ENCODE peak calls at places on chromosomes 13 and 19, in ten cellular contexts. A, Y, L, J, Q, Z, R, D, T and F are unnamed samples.
A peak's percentile ranks its signal among the peaks of the same experiment; 100 is the strongest.

GRCh38 chr19:12647047-12647446 is 19.5 kb downstream of the MAN2B1 start:
- DNase-seq in A (no peak), Y (no peak), L (no peak), J (no peak), Q (no peak), Z (no peak), R (no peak), D (no peak), T (no peak), F (no peak)

GRCh38 chr19:1269478-1270167 is 491 bp downstream of the CIRBP start:
- DNase-seq in A (peak; percentile 82), Y (peak; percentile 89), L (peak; percentile 59), J (peak; percentile 66), Q (peak; percentile 91), Z (peak; percentile 84), R (peak; percentile 78), D (peak; percentile 87), T (peak; percentile 88), F (peak; percentile 78)

GRCh38 chr13:99434258-99434788 is 66.9 kb upstream of the TM9SF2 start:
- DNase-seq in A (no peak), Y (no peak), L (no peak), J (no peak), Q (no peak), Z (no peak), R (no peak), D (no peak), T (no peak), F (no peak)

GRCh38 chr13:98419786-98420559 is 156.9 kb downstream of the STK24 start:
- DNase-seq in A (no peak), Y (no peak), L (no peak), J (no peak), Q (no peak), Z (no peak), R (no peak), D (no peak), T (no peak), F (no peak)

GRCh38 chr19:18063463-18063862 is 23.3 kb downstream of the IL12RB1 start:
- DNase-seq in A (peak; percentile 56), Y (peak; percentile 33), L (no peak), J (no peak), Q (no peak), Z (no peak), R (no peak), D (no peak), T (peak; percentile 59), F (peak; percentile 27)

GRCh38 chr19:867855-868457 is 8.5 kb downstream of the CFD start:
- DNase-seq in A (no peak), Y (no peak), L (no peak), J (no peak), Q (no peak), Z (no peak), R (no peak), D (no peak), T (no peak), F (no peak)

GRCh38 chr13:113508531-113509254 is 18.2 kb upstream of the DCUN1D2 start:
- DNase-seq in A (no peak), Y (no peak), L (no peak), J (no peak), Q (no peak), Z (no peak), R (no peak), D (no peak), T (no peak), F (no peak)

GRCh38 chr13:60448907-60449510 is 52.0 kb downstream of the TDRD3 start:
- DNase-seq in A (peak; percentile 25), Y (peak; percentile 43), L (peak; percentile 61), J (peak; percentile 3), Q (peak; percentile 76), Z (no peak), R (peak; percentile 44), D (no peak), T (peak; percentile 50), F (peak; percentile 59)

GRCh38 chr19:38661996-38662395 is 14.5 kb downstream of the ACTN4 start:
- DNase-seq in A (no peak), Y (no peak), L (no peak), J (no peak), Q (no peak), Z (no peak), R (no peak), D (no peak), T (no peak), F (no peak)

GRCh38 chr13:57629391-57629804 is 2.1 kb upstream of the PCDH17 start:
- DNase-seq in A (peak; percentile 12), Y (peak; percentile 19), L (no peak), J (no peak), Q (peak; percentile 40), Z (no peak), R (no peak), D (no peak), T (no peak), F (no peak)

GRCh38 chr13:111115051-111115840 is at the start of gene ARHGEF7:
- DNase-seq in A (peak; percentile 32), Y (peak; percentile 46), L (no peak), J (no peak), Q (no peak), Z (no peak), R (no peak), D (no peak), T (peak; percentile 46), F (no peak)

GRCh38 chr13:90594694-90595093 is 752.8 kb upstream of the MIR17HG start:
- DNase-seq in A (no peak), Y (no peak), L (no peak), J (no peak), Q (peak; percentile 78), Z (no peak), R (peak; percentile 60), D (no peak), T (no peak), F (peak; percentile 89)

GRCh38 chr19:17210296-17210695 is 4.9 kb upstream of the USE1 start:
- DNase-seq in A (no peak), Y (no peak), L (no peak), J (no peak), Q (no peak), Z (no peak), R (no peak), D (no peak), T (no peak), F (no peak)

DNA sequence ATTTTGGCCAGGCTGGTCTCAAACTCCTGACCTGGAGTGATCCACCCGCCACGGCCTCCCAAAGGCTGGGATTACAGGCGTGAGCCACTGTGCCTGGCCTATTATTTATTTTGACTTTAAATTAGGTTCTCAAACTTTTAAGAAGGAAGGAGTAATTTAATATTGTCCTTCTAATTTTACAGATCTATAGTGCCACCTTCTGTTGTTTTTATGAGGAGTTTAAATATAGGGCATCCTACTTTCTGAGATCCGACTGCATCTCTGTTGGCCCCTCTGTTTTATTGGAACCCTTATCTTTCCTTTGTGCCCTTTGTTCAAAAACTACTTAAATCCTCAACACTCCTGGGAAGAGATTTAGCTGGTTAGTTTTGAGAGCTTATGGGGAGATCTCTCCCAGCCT is 25.4 kb upstream of the ZMYM5 start:
- DNase-seq in A (no peak), Y (no peak), L (no peak), J (no peak), Q (peak; percentile 50), Z (no peak), R (no peak), D (no peak), T (no peak), F (peak; percentile 22)
- TF ChIP-seq CTCF in A (no peak), Y (no peak), L (no peak), J (peak; percentile 23), Q (no peak), Z (peak; percentile 47), R (no peak), D (no peak), T (peak; percentile 27), F (peak; percentile 24)

GRCh38 chr13:25429466-25429865 is 57.7 kb downstream of the ATP8A2 start:
- DNase-seq in A (no peak), Y (no peak), L (no peak), J (no peak), Q (no peak), Z (no peak), R (no peak), D (no peak), T (no peak), F (no peak)

DNA sequence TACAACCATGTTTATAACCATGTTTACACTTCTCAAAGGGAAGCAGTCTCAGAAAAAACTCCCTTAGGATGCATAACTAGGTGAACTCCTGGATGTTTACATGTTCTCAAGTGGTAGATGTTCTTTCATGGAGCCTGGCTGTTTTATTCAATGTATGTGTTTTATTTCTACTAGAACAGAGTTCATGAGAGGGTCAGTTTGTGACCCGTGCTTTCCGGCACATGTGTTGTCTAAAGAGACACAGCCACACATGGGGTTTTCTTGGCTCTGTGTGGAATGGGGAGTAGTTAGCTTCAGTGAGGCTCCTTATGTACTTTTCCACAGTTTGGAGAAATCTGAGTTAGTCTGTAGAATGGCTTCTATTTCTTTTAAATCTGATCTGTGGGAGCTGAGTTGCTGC is 60.9 kb downstream of the ATP8A2 start:
- DNase-seq in A (no peak), Y (no peak), L (no peak), J (no peak), Q (no peak), Z (no peak), R (no peak), D (no peak), T (no peak), F (no peak)
- TF ChIP-seq CTCF in A (no peak), Y (no peak), L (no peak), J (no peak), Q (no peak), Z (no peak), R (no peak), D (no peak), T (no peak), F (no peak)

DNA sequence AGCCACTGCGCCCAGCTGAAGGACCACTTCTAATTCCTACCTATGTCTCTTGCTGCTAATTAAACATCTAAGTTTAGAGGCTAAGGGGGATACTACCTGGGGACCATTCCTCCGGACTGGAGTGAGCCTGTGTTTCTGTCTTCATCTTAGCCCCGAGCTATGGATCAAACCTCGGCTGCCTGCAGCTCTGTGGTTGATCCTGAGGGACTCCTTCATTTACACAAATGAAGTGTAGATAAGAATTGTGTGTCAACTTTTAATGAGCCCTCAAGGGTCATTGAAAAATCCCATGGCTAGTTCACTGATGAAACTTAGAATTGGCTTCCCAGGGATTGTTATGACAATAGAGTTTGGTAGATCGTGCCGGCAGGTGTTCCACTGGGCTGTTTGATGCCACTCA is 31.5 kb upstream of the OR10H1 start:
- DNase-seq in A (no peak), Y (no peak), L (no peak), J (no peak), Q (no peak), Z (no peak), R (no peak), D (no peak), T (no peak), F (no peak)
- TF ChIP-seq CTCF in A (no peak), Y (no peak), L (no peak), J (no peak), Q (no peak), Z (no peak), R (no peak), D (no peak), T (no peak), F (no peak)

DNA sequence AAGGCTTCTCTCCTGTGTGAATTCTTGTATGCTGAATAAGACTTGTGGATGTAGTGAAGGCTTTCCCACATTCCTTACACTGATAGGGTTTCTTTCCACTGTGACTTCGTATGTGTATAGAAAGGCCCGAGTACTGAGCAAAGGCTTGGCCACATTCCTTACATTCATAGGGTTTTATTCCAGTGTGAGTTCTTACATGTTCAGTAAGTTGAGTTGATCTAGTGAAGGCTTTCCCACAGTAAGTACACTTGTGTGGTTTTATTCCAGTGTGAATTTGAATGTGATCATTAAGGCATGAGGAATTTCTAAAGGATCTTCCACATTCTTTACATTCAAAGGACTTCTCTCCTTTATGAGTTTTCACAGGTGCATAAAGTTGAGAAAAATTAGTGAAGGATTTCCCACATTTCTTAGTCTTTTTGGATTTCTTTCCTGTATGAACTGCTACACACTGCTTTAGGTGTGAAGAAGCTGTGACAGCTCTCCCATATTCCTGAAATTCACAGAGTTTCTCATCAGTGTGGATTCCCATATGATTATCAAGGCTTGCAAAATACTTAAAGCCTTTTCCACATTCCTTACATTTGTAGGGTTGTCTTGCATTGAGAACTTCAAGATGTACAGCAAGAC is 10.4 kb downstream of the ZNF561 start:
- DNase-seq in A (no peak), Y (no peak), L (no peak), J (no peak), Q (peak; percentile 12), Z (no peak), R (no peak), D (no peak), T (no peak), F (no peak)
- TF ChIP-seq CTCF in A (no peak), Y (no peak), L (no peak), J (no peak), Q (no peak), Z (no peak), R (no peak), D (no peak), T (no peak), F (no peak)